ENCODE peak calls at places on chromosome 11, in five cellular contexts. F is hepatocyte, G is right cardiac atrium, D is H1, E is endothelial cell of umbilical vein. A is an unnamed sample. For H3K4me1, the result is how much of the 10 kb centered on the place peaks cover.

GRCh38 chr11:76234704-76235232 is 28.5 kb upstream of the WNT11 start:
- DNase-seq in E (no peak), G (peak), F (no peak), D (no peak), A (no peak)

GRCh38 chr11:73528420-73528819 is 69.5 kb downstream of the FAM168A start:
- DNase-seq in D (no peak), E (peak), G (no peak), F (no peak), A (no peak)

GRCh38 chr11:76628408-76628947 is 42.1 kb downstream of the LRRC32 start:
- DNase-seq in E (no peak), F (no peak), G (no peak), D (no peak), A (no peak)

GRCh38 chr11:3230636-3231549 is 1.3 kb downstream of the MRGPRE start:
- DNase-seq in F (no peak), G (no peak), D (no peak), E (no peak), A (no peak)

GRCh38 chr11:1116104-1116503 is 41.4 kb downstream of the MUC2 start:
- DNase-seq in F (no peak), E (no peak), D (no peak), G (peak), A (no peak)

GRCh38 chr11:106161775-106162174 is 84.3 kb downstream of the AASDHPPT start:
- DNase-seq in F (no peak), D (no peak), E (no peak), G (no peak), A (no peak)

GRCh38 chr11:643849-644738 is 7.0 kb downstream of the DRD4 start:
- DNase-seq in E (no peak), G (no peak), F (no peak), D (no peak), A (no peak)

GRCh38 chr11:108591893-108592292 is 1.7 kb downstream of the EXPH5 start:
- DNase-seq in G (no peak), D (no peak), E (no peak), F (no peak), A (no peak)

GRCh38 chr11:61757213-61757862 is 4.9 kb downstream of the MYRF start:
- DNase-seq in D (no peak), G (no peak), E (no peak), F (no peak), A (no peak)

GRCh38 chr11:5767056-5767455 is 13.0 kb downstream of the OR52N4 start:
- DNase-seq in G (no peak), F (no peak), D (no peak), E (no peak), A (no peak)

GRCh38 chr11:119343726-119344125 is 2.8 kb downstream of the MFRP start:
- DNase-seq in F (no peak), E (no peak), G (no peak), D (no peak), A (no peak)

GRCh38 chr11:69285091-69285490 is 8.9 kb upstream of the MYEOV start:
- DNase-seq in F (no peak), E (no peak), D (no peak), G (no peak), A (no peak)

GRCh38 chr11:73191151-73191550 is 26.9 kb upstream of the P2RY2 start:
- DNase-seq in E (no peak), F (no peak), D (no peak), G (no peak), A (no peak)

GRCh38 chr11:16184588-16184987 is 171.8 kb downstream of the SOX6 start:
- DNase-seq in G (no peak), E (peak), F (peak), D (no peak), A (no peak)

GRCh38 chr11:108117746-108118371 is 3.5 kb upstream of the ACAT1 start:
- DNase-seq in G (no peak), D (no peak), F (peak), E (peak), A (peak)

GRCh38 chr11:12239396-12240298 is 129.3 kb downstream of the MICAL2 start:
- DNase-seq in E (peak), D (no peak), G (no peak), F (no peak), A (no peak)

GRCh38 chr11:122422707-122423106 is 232.8 kb upstream of the UBASH3B start:
- DNase-seq in E (no peak), G (no peak), F (no peak), D (no peak), A (no peak)

GRCh38 chr11:36487619-36488018 is 22.5 kb downstream of the TRAF6 start:
- DNase-seq in D (no peak), E (peak), G (no peak), F (no peak), A (no peak)

GRCh38 chr11:1773131-1773510 is 9.4 kb upstream of the CTSD start:
- DNase-seq in F (no peak), G (no peak), E (no peak), D (no peak), A (no peak)

GRCh38 chr11:70616317-70616716 is 218.0 kb downstream of the CTTN start:
- DNase-seq in F (no peak), G (no peak), E (no peak), D (no peak), A (no peak)

GRCh38 chr11:66562907-66563583 is 5.4 kb downstream of the CTSF start:
- DNase-seq in E (no peak), D (no peak), F (no peak), G (no peak), A (no peak)

GRCh38 chr11:29449280-29450074 is 567.4 kb downstream of the KCNA4 start:
- DNase-seq in G (no peak), D (no peak), E (no peak), F (no peak), A (no peak)

GRCh38 chr11:124276081-124276480 is 19.9 kb downstream of the OR8G5 start:
- DNase-seq in E (peak), G (no peak), D (no peak), F (no peak), A (no peak)

GRCh38 chr11:59201376-59201775 is 11.4 kb downstream of the MPEG1 start:
- DNase-seq in E (no peak), D (no peak), G (no peak), F (no peak), A (no peak)

GRCh38 chr11:9895016-9895415 is 231.1 kb downstream of the SWAP70 start:
- DNase-seq in D (no peak), E (no peak), G (no peak), F (no peak), A (no peak)

GRCh38 chr11:117646419-117646818 is 150.6 kb downstream of the DSCAML1 start:
- DNase-seq in D (no peak), E (no peak), F (no peak), G (no peak), A (peak)

GRCh38 chr11:75328426-75329277 is 22.8 kb downstream of the ARRB1 start:
- DNase-seq in E (peak), G (peak), D (no peak), F (peak), A (peak)

GRCh38 chr11:67438121-67438902 is 830 bp upstream of the PTPRCAP start:
- DNase-seq in D (no peak), G (no peak), E (no peak), F (no peak), A (no peak)

DNA sequence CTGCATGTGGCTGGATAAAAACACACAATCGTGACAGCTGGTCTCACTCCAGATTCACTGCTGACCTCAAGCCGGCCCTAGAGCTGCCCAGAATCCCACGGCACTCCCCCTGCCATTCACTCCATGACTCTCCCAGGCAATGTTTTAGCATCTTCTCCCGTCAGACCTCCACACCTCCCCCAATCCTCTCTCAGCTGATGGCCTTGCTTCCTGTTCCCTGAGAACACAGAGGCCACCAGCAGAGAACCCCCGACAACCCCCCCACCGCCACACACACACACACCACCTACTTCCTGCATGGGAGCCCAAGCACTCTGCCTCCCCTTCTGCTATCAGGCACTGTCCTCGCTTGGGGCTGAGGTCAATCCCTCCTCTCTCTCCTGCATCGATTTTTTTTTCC is 9.3 kb downstream of the TNKS1BP1 start:
- DNase-seq in D (no peak), F (no peak), E (no peak), G (peak), A (peak)
- H3K4me1 ChIP-seq in D (under half), F (under half), E (under half), G (under half), A (under half)

GRCh38 chr11:96338910-96339703 is 3.9 kb downstream of the MAML2 start:
- DNase-seq in E (peak), G (peak), D (no peak), F (no peak), A (no peak)
- H3K4me1 ChIP-seq in E (under half), G (under half), D (under half), F (half or more), A (under half)

GRCh38 chr11:44863231-44863630 is 87.5 kb downstream of the TP53I11 start:
- DNase-seq in F (no peak), D (no peak), G (no peak), E (no peak), A (peak)
- H3K4me1 ChIP-seq in F (under half), D (under half), G (under half), E (under half), A (under half)

DNA sequence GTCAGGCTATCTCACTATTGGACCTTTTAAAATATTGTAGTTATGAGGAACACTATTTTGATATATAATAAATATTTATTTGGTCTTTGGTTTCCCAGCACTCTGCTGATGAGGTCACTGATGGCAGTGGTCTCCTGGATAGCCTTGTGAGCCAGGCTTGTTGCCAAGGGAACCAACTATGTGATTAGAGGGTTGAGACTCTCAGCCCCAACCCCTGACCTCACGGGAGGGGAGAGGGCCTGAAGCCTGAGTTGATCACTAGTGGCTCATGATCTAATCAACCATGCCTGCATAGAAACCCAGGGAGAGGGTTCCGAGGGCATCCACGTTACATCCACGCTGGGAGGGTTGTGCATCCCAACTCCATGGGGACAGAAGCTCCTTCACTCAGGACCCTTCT is 10.8 kb downstream of the PANX1 start:
- DNase-seq in D (no peak), E (no peak), F (no peak), G (no peak), A (no peak)
- H3K4me1 ChIP-seq in D (under half), E (under half), F (under half), G (under half), A (under half)

GRCh38 chr11:46361283-46362145 is 14.3 kb downstream of the DGKZ start:
- DNase-seq in G (peak), E (peak), D (no peak), F (no peak), A (peak)

GRCh38 chr11:46360878-46361277 is 13.6 kb downstream of the DGKZ start:
- DNase-seq in E (no peak), D (no peak), F (no peak), G (peak), A (no peak)

GRCh38 chr11:46357483-46357936 is 10.2 kb downstream of the DGKZ start:
- DNase-seq in E (no peak), D (no peak), F (no peak), G (peak), A (no peak)

GRCh38 chr11:46362146-46363030 is 15.1 kb downstream of the DGKZ start:
- DNase-seq in E (no peak), F (no peak), G (peak), D (no peak), A (no peak)

GRCh38 chr11:46359936-46360335 is 12.7 kb downstream of the DGKZ start:
- DNase-seq in F (no peak), G (no peak), D (no peak), E (no peak), A (no peak)
- H3K4me1 ChIP-seq in F (under half), G (under half), D (under half), E (under half), A (under half)